ENCODE peak calls at places on chromosomes 13 and 19, in nine cellular contexts. O is AG10803; V is fibroblast of mammary gland; U is CD8-positive, alpha-beta T cell; I is astrocyte of the spinal cord; H is psoas muscle; Q is foreskin fibroblast; Z is heart left ventricle; P is A549. N is an unnamed sample.

GRCh38 chr13:26021516-26021915 is 30.3 kb downstream of the SHISA2 start:
- DNase-seq in Z (no peak), I (no peak), Q (no peak), U (no peak), H (no peak), P (no peak), V (no peak), O (no peak), N (no peak)

GRCh38 chr13:93963266-93964131 is 516.0 kb downstream of the DCT start:
- DNase-seq in Q (peak), U (no peak), H (no peak), O (peak), P (peak), I (peak), Z (no peak), V (peak), N (peak)

GRCh38 chr13:107866666-107867623 is 348.4 kb downstream of the LIG4 start:
- DNase-seq in P (no peak), O (peak), U (no peak), Q (no peak), H (no peak), Z (peak), I (peak), V (peak), N (peak)

GRCh38 chr13:31756346-31756745 is 17.0 kb downstream of the RXFP2 start:
- DNase-seq in P (no peak), H (no peak), Z (no peak), V (peak), U (no peak), O (peak), Q (peak), I (peak), N (peak)

GRCh38 chr19:18780081-18780480 is 11.0 kb downstream of the COMP start:
- DNase-seq in Q (no peak), V (no peak), I (no peak), Z (no peak), P (no peak), H (no peak), O (no peak), U (no peak), N (no peak)

GRCh38 chr19:7415163-7415856 is 66.6 kb downstream of the ARHGEF18 start:
- DNase-seq in Z (no peak), U (no peak), O (no peak), V (peak), Q (no peak), I (peak), P (peak), H (no peak), N (peak)

GRCh38 chr13:76600086-76600485 is 286.1 kb downstream of the KCTD12 start:
- DNase-seq in U (no peak), Q (peak), H (no peak), Z (no peak), V (peak), P (no peak), I (peak), O (no peak), N (peak)

GRCh38 chr13:33867472-33867871 is 49.5 kb downstream of the RFC3 start:
- DNase-seq in Q (no peak), V (no peak), U (no peak), Z (no peak), O (no peak), I (no peak), P (no peak), H (no peak), N (no peak)

GRCh38 chr13:77514336-77514726 is 21.2 kb upstream of the SCEL start:
- DNase-seq in Z (no peak), H (no peak), P (no peak), Q (no peak), I (no peak), U (no peak), V (no peak), O (no peak), N (no peak)

GRCh38 chr13:86870388-86870966 is 800.7 kb upstream of the SLITRK5 start:
- DNase-seq in Q (no peak), U (no peak), P (peak), O (peak), I (peak), V (peak), H (no peak), Z (no peak), N (peak)

GRCh38 chr19:1455002-1455335 is 5.0 kb downstream of the APC2 start:
- DNase-seq in V (no peak), H (no peak), Q (no peak), Z (no peak), O (no peak), U (no peak), P (no peak), I (no peak), N (no peak)

GRCh38 chr19:49408816-49409440 is 14.3 kb downstream of the PTH2 start:
- DNase-seq in V (no peak), H (no peak), Q (no peak), Z (no peak), I (no peak), O (no peak), P (no peak), U (no peak), N (no peak)

GRCh38 chr19:55483681-55484361 is 1.2 kb upstream of the NAT14 start:
- DNase-seq in Q (no peak), V (no peak), Z (no peak), U (no peak), I (no peak), O (no peak), H (no peak), P (no peak), N (no peak)

GRCh38 chr13:76720827-76721226 is 165.4 kb downstream of the KCTD12 start:
- DNase-seq in U (no peak), O (no peak), Q (no peak), H (no peak), P (no peak), I (no peak), Z (no peak), V (no peak), N (no peak)

GRCh38 chr13:44280461-44280860 is 93.2 kb upstream of the SERP2 start:
- DNase-seq in Z (no peak), H (no peak), O (peak), Q (peak), I (peak), V (peak), U (no peak), P (no peak), N (peak)

GRCh38 chr13:64158910-64159309 is 2743.3 kb upstream of the PCDH20 start:
- DNase-seq in Z (no peak), H (no peak), I (peak), P (no peak), Q (peak), O (peak), V (peak), U (no peak), N (peak)

GRCh38 chr13:100235311-100235901 is 146.5 kb downstream of the PCCA start:
- DNase-seq in Z (no peak), Q (peak), V (peak), H (no peak), P (peak), U (no peak), O (peak), I (peak), N (peak)

GRCh38 chr19:40685016-40685526 is 5.4 kb downstream of the NUMBL start:
- DNase-seq in I (no peak), U (no peak), Z (no peak), Q (no peak), V (no peak), P (no peak), H (no peak), O (no peak), N (no peak)

GRCh38 chr13:34164585-34164984 is 346.6 kb downstream of the RFC3 start:
- DNase-seq in O (no peak), Q (no peak), V (no peak), Z (no peak), P (no peak), U (no peak), H (no peak), I (no peak), N (no peak)

GRCh38 chr13:98335721-98336120 is 158.7 kb upstream of the RNF113B start:
- DNase-seq in Z (no peak), H (no peak), O (no peak), P (no peak), I (no peak), U (no peak), Q (no peak), V (no peak), N (no peak)

DNA sequence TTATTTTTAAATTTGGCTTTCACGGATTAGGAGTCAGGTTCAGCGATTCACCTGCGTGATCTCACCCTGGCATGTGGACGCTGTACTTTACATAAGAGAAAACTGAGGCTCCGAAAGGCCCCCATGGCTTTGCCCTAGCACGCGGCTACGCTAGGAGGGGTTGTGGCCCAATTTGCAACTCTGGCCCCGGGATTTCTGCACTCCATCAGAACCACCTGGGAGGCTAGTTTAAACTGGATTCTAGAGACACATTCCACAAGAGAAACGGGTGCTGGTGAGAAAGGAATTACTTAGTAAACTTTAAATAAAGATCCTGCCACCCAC is 6.2 kb downstream of the BCL3 start:
- DNase-seq in O (no peak), V (no peak), P (no peak), Q (no peak), I (no peak), Z (no peak), H (no peak), U (no peak), N (no peak)
- H3K4me3 ChIP-seq in O (peak), V (no peak), P (peak), Q (peak), I (no peak), Z (peak), H (peak), U (peak), N (peak)

GRCh38 chr19:11530432-11530831 is 1.5 kb upstream of the ECSIT start:
- DNase-seq in I (peak), P (peak), Q (peak), Z (peak), O (peak), H (peak), U (no peak), V (peak), N (peak)
- TF ChIP-seq CTCF in I (peak), P (no peak), Q (no peak), Z (no peak), O (peak), H (peak), U (no peak), V (peak), N (peak)

GRCh38 chr19:3284759-3285646 is 60.5 kb downstream of the CELF5 start:
- DNase-seq in Q (peak), U (peak), V (peak), P (peak), O (no peak), Z (no peak), I (peak), H (peak), N (peak)
- H3K4me3 ChIP-seq in Q (no peak), U (peak), V (no peak), P (peak), O (no peak), Z (peak), I (no peak), H (peak), N (peak)

DNA sequence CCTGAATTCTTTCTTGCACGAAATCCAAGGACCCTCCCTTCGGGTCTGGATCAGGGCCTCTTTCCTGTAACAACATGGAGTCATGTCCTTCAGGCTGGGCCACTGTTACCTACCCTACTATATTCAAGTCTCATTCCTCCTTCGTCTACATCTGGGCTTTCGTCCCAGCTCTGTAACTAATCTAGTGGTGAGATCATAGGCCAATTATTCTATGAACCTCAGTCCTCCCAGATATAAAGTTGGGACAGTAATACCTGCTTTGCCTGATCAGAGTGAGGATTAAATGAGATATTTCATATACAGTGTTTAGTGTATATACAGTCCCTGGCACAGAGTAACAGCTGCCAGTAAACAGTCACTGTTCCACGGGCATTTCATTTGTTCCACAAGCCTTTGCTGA is 48.3 kb upstream of the ATP12A start:
- DNase-seq in Q (no peak), O (peak), H (no peak), P (no peak), I (no peak), U (no peak), Z (no peak), V (peak), N (no peak)
- TF ChIP-seq CTCF in Q (no peak), O (no peak), H (no peak), P (no peak), I (no peak), U (no peak), Z (no peak), V (no peak), N (no peak)

GRCh38 chr13:72390909-72391308 is 336.5 kb downstream of the MZT1 start:
- DNase-seq in V (peak), U (no peak), P (no peak), O (peak), H (no peak), Z (no peak), I (peak), Q (no peak), N (no peak)
- H3K4me3 ChIP-seq in V (no peak), U (no peak), P (no peak), O (no peak), H (no peak), Z (no peak), I (no peak), Q (no peak), N (no peak)

DNA sequence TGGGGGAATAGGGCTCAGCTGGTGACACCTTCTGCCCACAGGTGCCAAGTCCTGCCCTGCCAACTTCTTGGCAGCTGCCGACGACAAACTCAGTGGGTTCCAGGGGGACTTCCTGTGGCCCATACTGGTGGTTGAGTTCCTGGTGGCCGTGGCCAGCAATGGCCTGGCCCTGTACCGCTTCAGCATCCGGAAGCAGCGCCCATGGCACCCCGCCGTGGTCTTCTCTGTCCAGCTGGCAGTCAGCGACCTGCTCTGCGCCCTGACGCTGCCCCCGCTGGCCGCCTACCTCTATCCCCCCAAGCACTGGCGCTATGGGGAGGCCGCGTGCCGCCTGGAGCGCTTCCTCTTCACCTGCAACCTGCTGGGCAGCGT is 2.1 kb downstream of the P2RY11 start:
- DNase-seq in P (no peak), H (peak), Z (no peak), O (no peak), I (no peak), Q (no peak), V (no peak), U (no peak), N (no peak)
- TF ChIP-seq CTCF in P (no peak), H (no peak), Z (no peak), O (no peak), I (no peak), Q (no peak), V (no peak), U (no peak), N (no peak)

DNA sequence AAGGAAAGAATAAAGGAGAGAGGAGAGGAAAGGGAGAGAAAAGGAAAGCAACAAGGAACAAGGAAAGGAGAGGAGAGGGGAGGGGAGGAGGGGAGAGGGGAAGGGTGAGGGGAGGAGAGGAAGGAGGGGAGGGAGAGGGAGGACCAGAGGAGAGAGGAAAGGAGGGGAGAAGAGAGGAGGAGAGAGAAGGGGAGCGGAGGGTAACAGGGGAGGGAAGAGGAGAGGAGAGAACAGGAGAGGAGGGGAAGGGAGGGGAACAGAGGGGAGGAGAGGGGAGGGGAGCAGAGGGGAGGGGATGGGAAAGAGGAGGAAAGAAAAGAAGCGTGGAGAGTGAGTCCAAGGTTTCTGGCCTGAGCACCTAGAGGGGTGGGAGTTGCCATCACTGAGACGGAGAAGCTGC is 26.7 kb downstream of the FAAP24 start:
- DNase-seq in P (no peak), Z (no peak), O (no peak), Q (no peak), U (no peak), I (no peak), V (no peak), H (no peak), N (no peak)
- H3K4me3 ChIP-seq in P (no peak), Z (no peak), O (no peak), Q (no peak), U (no peak), I (no peak), V (no peak), H (no peak), N (no peak)

DNA sequence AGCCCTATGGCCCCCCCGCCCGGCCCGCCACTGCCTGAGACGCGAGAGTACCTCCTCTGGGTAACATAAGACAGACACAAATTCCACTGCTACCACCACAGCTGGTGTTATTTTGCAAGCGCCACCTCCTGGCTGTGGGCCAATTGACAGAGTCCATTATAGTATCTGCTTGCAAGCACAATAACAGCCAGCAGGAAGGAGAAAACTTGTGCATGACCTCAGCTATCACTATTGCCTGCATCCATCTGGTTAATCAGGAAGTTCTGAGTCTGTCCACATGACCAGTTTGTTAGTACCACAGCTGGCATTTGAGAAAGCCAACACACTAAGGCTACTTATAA is 25.3 kb upstream of the OR10H2 start:
- DNase-seq in O (peak), V (peak), P (peak), U (peak), H (peak), Q (peak), I (no peak), Z (peak), N (peak)
- TF ChIP-seq CTCF in O (no peak), V (no peak), P (no peak), U (no peak), H (no peak), Q (no peak), I (no peak), Z (no peak), N (no peak)

GRCh38 chr19:22532388-22533310 is 101.5 kb upstream of the ZNF492 start:
- DNase-seq in H (peak), Q (no peak), V (no peak), P (no peak), Z (peak), I (no peak), O (no peak), U (no peak), N (no peak)
- H3K4me3 ChIP-seq in H (peak), Q (no peak), V (no peak), P (no peak), Z (peak), I (no peak), O (no peak), U (no peak), N (no peak)

GRCh38 chr13:61029064-61029463 is 386.6 kb downstream of the PCDH20 start:
- DNase-seq in Z (no peak), V (no peak), O (no peak), H (no peak), P (no peak), Q (no peak), U (no peak), I (no peak), N (no peak)
- TF ChIP-seq CTCF in Z (no peak), V (no peak), O (no peak), H (no peak), P (no peak), Q (no peak), U (no peak), I (no peak), N (no peak)